ENCODE peak calls at places on chromosomes 13 and 19, in six cellular contexts. One of them, this sample, is unnamed.

GRCh38 chr19:53927745-53928144 is 18.7 kb downstream of the CACNG7 start:
- DNase-seq in Panc1: no peak
- DNase-seq in pancreas: no peak
- DNase-seq in Caco-2: peak
- DNase-seq in CD8-positive, alpha-beta T cell: peak
- DNase-seq in neural progenitor cell: peak
- DNase-seq in this sample: peak

GRCh38 chr13:80166352-80166751 is 174.6 kb downstream of the SPRY2 start:
- DNase-seq in Panc1: no peak
- DNase-seq in pancreas: no peak
- DNase-seq in Caco-2: no peak
- DNase-seq in CD8-positive, alpha-beta T cell: no peak
- DNase-seq in neural progenitor cell: no peak
- DNase-seq in this sample: no peak

GRCh38 chr19:14337510-14337909 is 43.7 kb upstream of the ADGRE5 start:
- DNase-seq in Panc1: no peak
- DNase-seq in pancreas: no peak
- DNase-seq in Caco-2: no peak
- DNase-seq in CD8-positive, alpha-beta T cell: no peak
- DNase-seq in neural progenitor cell: peak
- DNase-seq in this sample: peak

GRCh38 chr13:40488869-40489391 is 177.5 kb downstream of the FOXO1 start:
- DNase-seq in Panc1: no peak
- DNase-seq in pancreas: no peak
- DNase-seq in Caco-2: no peak
- DNase-seq in CD8-positive, alpha-beta T cell: no peak
- DNase-seq in neural progenitor cell: no peak
- DNase-seq in this sample: no peak

GRCh38 chr13:27044837-27045570 is 126.6 kb downstream of the USP12 start:
- DNase-seq in Panc1: no peak
- DNase-seq in pancreas: no peak
- DNase-seq in Caco-2: no peak
- DNase-seq in CD8-positive, alpha-beta T cell: no peak
- DNase-seq in neural progenitor cell: no peak
- DNase-seq in this sample: peak

GRCh38 chr13:36294061-36294460 is 3.6 kb downstream of the CCDC169 start:
- DNase-seq in Panc1: no peak
- DNase-seq in pancreas: no peak
- DNase-seq in Caco-2: no peak
- DNase-seq in CD8-positive, alpha-beta T cell: no peak
- DNase-seq in neural progenitor cell: no peak
- DNase-seq in this sample: no peak

GRCh38 chr13:51276684-51277083 is 54.5 kb downstream of the FAM124A start:
- DNase-seq in Panc1: no peak
- DNase-seq in pancreas: peak
- DNase-seq in Caco-2: no peak
- DNase-seq in CD8-positive, alpha-beta T cell: no peak
- DNase-seq in neural progenitor cell: no peak
- DNase-seq in this sample: no peak

GRCh38 chr13:109309625-109310363 is 476.6 kb downstream of the IRS2 start:
- DNase-seq in Panc1: no peak
- DNase-seq in pancreas: peak
- DNase-seq in Caco-2: peak
- DNase-seq in CD8-positive, alpha-beta T cell: no peak
- DNase-seq in neural progenitor cell: no peak
- DNase-seq in this sample: no peak

GRCh38 chr13:79647518-79647917 is 166.6 kb downstream of the NDFIP2 start:
- DNase-seq in Panc1: no peak
- DNase-seq in pancreas: no peak
- DNase-seq in Caco-2: no peak
- DNase-seq in CD8-positive, alpha-beta T cell: no peak
- DNase-seq in neural progenitor cell: no peak
- DNase-seq in this sample: no peak

GRCh38 chr13:60267498-60268202 is 103.9 kb upstream of the DIAPH3 start:
- DNase-seq in Panc1: no peak
- DNase-seq in pancreas: peak
- DNase-seq in Caco-2: peak
- DNase-seq in CD8-positive, alpha-beta T cell: peak
- DNase-seq in neural progenitor cell: peak
- DNase-seq in this sample: no peak

GRCh38 chr13:42011601-42012401 is 36.6 kb upstream of the DGKH start:
- DNase-seq in Panc1: no peak
- DNase-seq in pancreas: no peak
- DNase-seq in Caco-2: peak
- DNase-seq in CD8-positive, alpha-beta T cell: no peak
- DNase-seq in neural progenitor cell: peak
- DNase-seq in this sample: no peak

GRCh38 chr19:16074488-16075365 is 1.6 kb upstream of the TPM4 start:
- DNase-seq in Panc1: no peak
- DNase-seq in pancreas: no peak
- DNase-seq in Caco-2: no peak
- DNase-seq in CD8-positive, alpha-beta T cell: no peak
- DNase-seq in neural progenitor cell: no peak
- DNase-seq in this sample: no peak

GRCh38 chr13:42594577-42595571 is 20.9 kb downstream of the TNFSF11 start:
- DNase-seq in Panc1: peak
- DNase-seq in pancreas: peak
- DNase-seq in Caco-2: peak
- DNase-seq in CD8-positive, alpha-beta T cell: peak
- DNase-seq in neural progenitor cell: peak
- DNase-seq in this sample: peak

GRCh38 chr13:25901460-25902376 is 150.1 kb downstream of the SHISA2 start:
- DNase-seq in Panc1: peak
- DNase-seq in pancreas: no peak
- DNase-seq in Caco-2: no peak
- DNase-seq in CD8-positive, alpha-beta T cell: peak
- DNase-seq in neural progenitor cell: no peak
- DNase-seq in this sample: peak

GRCh38 chr13:95509521-95510315 is 42.8 kb upstream of the CLDN10 start:
- DNase-seq in Panc1: no peak
- DNase-seq in pancreas: no peak
- DNase-seq in Caco-2: no peak
- DNase-seq in CD8-positive, alpha-beta T cell: no peak
- DNase-seq in neural progenitor cell: no peak
- DNase-seq in this sample: no peak

GRCh38 chr13:23044906-23045305 is 135.9 kb upstream of the SGCG start:
- DNase-seq in Panc1: no peak
- DNase-seq in pancreas: no peak
- DNase-seq in Caco-2: no peak
- DNase-seq in CD8-positive, alpha-beta T cell: no peak
- DNase-seq in neural progenitor cell: no peak
- DNase-seq in this sample: no peak

GRCh38 chr19:45509692-45510015 is 2.4 kb downstream of the VASP start:
- DNase-seq in Panc1: no peak
- DNase-seq in pancreas: no peak
- DNase-seq in Caco-2: no peak
- DNase-seq in CD8-positive, alpha-beta T cell: no peak
- DNase-seq in neural progenitor cell: no peak
- DNase-seq in this sample: no peak
- H3K4me3 ChIP-seq in Panc1: peak
- H3K4me3 ChIP-seq in pancreas: no peak
- H3K4me3 ChIP-seq in Caco-2: no peak
- H3K4me3 ChIP-seq in CD8-positive, alpha-beta T cell: peak
- H3K4me3 ChIP-seq in neural progenitor cell: peak
- H3K4me3 ChIP-seq in this sample: peak

GRCh38 chr19:37930416-37930815 is 23.4 kb downstream of the SIPA1L3 start:
- DNase-seq in Panc1: no peak
- DNase-seq in pancreas: no peak
- DNase-seq in Caco-2: no peak
- DNase-seq in CD8-positive, alpha-beta T cell: no peak
- DNase-seq in neural progenitor cell: no peak
- DNase-seq in this sample: no peak

GRCh38 chr19:37931941-37932655 is 25.1 kb downstream of the SIPA1L3 start:
- DNase-seq in Panc1: peak
- DNase-seq in pancreas: peak
- DNase-seq in Caco-2: peak
- DNase-seq in CD8-positive, alpha-beta T cell: no peak
- DNase-seq in neural progenitor cell: peak
- DNase-seq in this sample: peak

GRCh38 chr19:37926711-37927110 is 19.7 kb downstream of the SIPA1L3 start:
- DNase-seq in Panc1: no peak
- DNase-seq in pancreas: no peak
- DNase-seq in Caco-2: no peak
- DNase-seq in CD8-positive, alpha-beta T cell: no peak
- DNase-seq in neural progenitor cell: no peak
- DNase-seq in this sample: peak

GRCh38 chr19:37928527-37929286 is 21.7 kb downstream of the SIPA1L3 start:
- DNase-seq in Panc1: no peak
- DNase-seq in pancreas: no peak
- DNase-seq in Caco-2: no peak
- DNase-seq in CD8-positive, alpha-beta T cell: no peak
- DNase-seq in neural progenitor cell: no peak
- DNase-seq in this sample: peak

DNA sequence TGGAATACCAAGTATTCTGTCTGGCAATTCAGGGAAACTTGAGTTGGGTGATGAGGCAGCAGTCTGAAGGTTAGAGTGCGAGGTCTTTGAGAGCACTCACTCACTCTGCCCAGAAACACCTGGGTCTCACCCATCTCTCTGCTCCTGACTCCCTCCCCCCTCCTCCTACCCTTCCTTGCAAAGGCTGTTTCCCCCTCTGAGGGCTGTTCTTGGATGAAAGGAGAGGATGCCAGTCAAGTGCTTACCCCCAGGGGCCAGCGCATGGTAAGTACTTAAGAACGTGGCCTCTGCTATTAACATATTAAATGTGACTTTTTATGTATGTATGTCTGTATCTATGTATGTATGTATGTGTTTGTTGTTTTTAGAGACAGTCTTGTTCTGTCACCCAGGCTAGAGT is 22.5 kb downstream of the SIPA1L3 start:
- DNase-seq in Panc1: no peak
- DNase-seq in pancreas: no peak
- DNase-seq in Caco-2: no peak
- DNase-seq in CD8-positive, alpha-beta T cell: no peak
- DNase-seq in neural progenitor cell: no peak
- DNase-seq in this sample: no peak
- TF ChIP-seq CTCF in Panc1: no peak
- TF ChIP-seq CTCF in pancreas: no peak
- TF ChIP-seq CTCF in Caco-2: no peak
- TF ChIP-seq CTCF in CD8-positive, alpha-beta T cell: no peak
- TF ChIP-seq CTCF in neural progenitor cell: no peak
- TF ChIP-seq CTCF in this sample: no peak

DNA sequence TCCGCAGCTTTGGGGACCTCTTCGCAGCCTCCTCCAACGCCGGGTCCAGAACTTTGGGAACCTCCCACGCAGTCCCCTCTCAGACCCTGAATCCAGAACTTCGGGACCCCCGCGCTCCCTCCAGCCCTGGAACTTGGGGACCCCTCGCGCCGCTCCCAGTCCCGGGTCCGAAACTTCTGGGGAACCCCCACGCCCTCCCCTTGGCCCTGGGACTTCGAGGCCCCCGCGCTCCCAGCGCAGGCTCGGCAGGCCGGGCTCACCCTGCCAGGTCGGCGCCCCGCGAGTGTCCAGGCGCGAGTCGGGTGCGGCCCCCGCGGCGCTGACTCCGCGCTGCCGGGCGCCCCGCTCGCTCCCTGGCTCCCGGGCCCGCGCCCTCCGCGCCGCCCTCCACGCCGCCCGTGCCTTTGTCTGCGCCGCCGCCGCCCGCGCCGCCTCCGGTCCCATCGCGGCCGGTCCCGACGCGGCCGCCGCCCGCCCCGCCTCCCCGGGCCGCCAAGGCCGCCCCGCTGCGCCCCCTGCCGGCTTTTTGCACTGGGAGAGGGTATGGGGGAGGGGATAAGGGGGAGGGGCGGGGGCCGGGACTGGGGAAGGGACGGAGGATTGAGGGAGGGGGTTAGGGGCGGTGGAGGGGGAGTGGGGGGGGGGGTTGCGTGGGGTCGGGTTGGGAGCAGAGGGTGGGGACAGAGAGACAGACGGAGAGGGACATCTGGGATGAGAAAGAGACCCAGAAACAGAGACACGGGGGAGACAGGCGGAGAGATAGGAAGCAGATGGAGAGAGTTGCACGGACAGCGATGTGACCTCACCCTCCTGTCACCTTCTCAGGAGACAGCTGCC is at the start of gene HOMER3:
- DNase-seq in Panc1: no peak
- DNase-seq in pancreas: peak
- DNase-seq in Caco-2: peak
- DNase-seq in CD8-positive, alpha-beta T cell: peak
- DNase-seq in neural progenitor cell: peak
- DNase-seq in this sample: peak
- H3K4me3 ChIP-seq in Panc1: peak
- H3K4me3 ChIP-seq in pancreas: peak
- H3K4me3 ChIP-seq in Caco-2: peak
- H3K4me3 ChIP-seq in CD8-positive, alpha-beta T cell: no peak
- H3K4me3 ChIP-seq in neural progenitor cell: peak
- H3K4me3 ChIP-seq in this sample: peak

GRCh38 chr19:52626915-52627314 is 11.2 kb downstream of the ZNF83 start:
- DNase-seq in Panc1: no peak
- DNase-seq in pancreas: no peak
- DNase-seq in Caco-2: no peak
- DNase-seq in CD8-positive, alpha-beta T cell: no peak
- DNase-seq in neural progenitor cell: no peak
- DNase-seq in this sample: no peak

GRCh38 chr19:52621376-52621775 is 16.8 kb downstream of the ZNF83 start:
- DNase-seq in Panc1: no peak
- DNase-seq in pancreas: no peak
- DNase-seq in Caco-2: no peak
- DNase-seq in CD8-positive, alpha-beta T cell: no peak
- DNase-seq in neural progenitor cell: no peak
- DNase-seq in this sample: no peak

GRCh38 chr19:52622261-52622660 is 15.9 kb downstream of the ZNF83 start:
- DNase-seq in Panc1: no peak
- DNase-seq in pancreas: no peak
- DNase-seq in Caco-2: no peak
- DNase-seq in CD8-positive, alpha-beta T cell: no peak
- DNase-seq in neural progenitor cell: peak
- DNase-seq in this sample: no peak
- TF ChIP-seq CTCF in Panc1: no peak
- TF ChIP-seq CTCF in pancreas: no peak
- TF ChIP-seq CTCF in Caco-2: no peak
- TF ChIP-seq CTCF in CD8-positive, alpha-beta T cell: no peak
- TF ChIP-seq CTCF in neural progenitor cell: peak
- TF ChIP-seq CTCF in this sample: no peak

GRCh38 chr19:45154064-45154827 is 6.5 kb downstream of the NKPD1 start:
- DNase-seq in Panc1: no peak
- DNase-seq in pancreas: no peak
- DNase-seq in Caco-2: peak
- DNase-seq in CD8-positive, alpha-beta T cell: no peak
- DNase-seq in neural progenitor cell: no peak
- DNase-seq in this sample: no peak
- H3K4me3 ChIP-seq in Panc1: no peak
- H3K4me3 ChIP-seq in pancreas: no peak
- H3K4me3 ChIP-seq in Caco-2: peak
- H3K4me3 ChIP-seq in CD8-positive, alpha-beta T cell: no peak
- H3K4me3 ChIP-seq in neural progenitor cell: peak
- H3K4me3 ChIP-seq in this sample: no peak

GRCh38 chr19:5157186-5157585 is 183.4 kb downstream of the PTPRS start:
- DNase-seq in Panc1: no peak
- DNase-seq in pancreas: no peak
- DNase-seq in Caco-2: no peak
- DNase-seq in CD8-positive, alpha-beta T cell: no peak
- DNase-seq in neural progenitor cell: no peak
- DNase-seq in this sample: no peak
- TF ChIP-seq CTCF in Panc1: no peak
- TF ChIP-seq CTCF in pancreas: no peak
- TF ChIP-seq CTCF in Caco-2: no peak
- TF ChIP-seq CTCF in CD8-positive, alpha-beta T cell: no peak
- TF ChIP-seq CTCF in neural progenitor cell: no peak
- TF ChIP-seq CTCF in this sample: no peak